ENCODE peak calls at places on chromosomes 13 and 19, in seven cellular contexts. C, B, G, Z, I, E and L are unnamed samples.

GRCh38 chr13:21579754-21580316 is 24.1 kb downstream of the MICU2 start:
- DNase-seq in C (no peak), B (peak; percentile 19), G (no peak), Z (no peak), I (no peak), E (no peak), L (no peak)

GRCh38 chr13:99436686-99437416 is 64.4 kb upstream of the TM9SF2 start:
- DNase-seq in C (peak; percentile 75), B (no peak), G (peak; percentile 86), Z (no peak), I (peak; percentile 64), E (peak; percentile 68), L (no peak)

GRCh38 chr19:52941941-52942370 is 18.7 kb upstream of the ZNF888 start:
- DNase-seq in C (peak; percentile 23), B (no peak), G (peak; percentile 25), Z (no peak), I (no peak), E (no peak), L (no peak)

GRCh38 chr19:325937-326565 is 18.5 kb downstream of the MIER2 start:
- DNase-seq in C (no peak), B (no peak), G (no peak), Z (no peak), I (no peak), E (no peak), L (no peak)

GRCh38 chr13:20499986-20500385 is 25.7 kb downstream of the CRYL1 start:
- DNase-seq in C (no peak), B (no peak), G (no peak), Z (no peak), I (no peak), E (no peak), L (no peak)

GRCh38 chr13:106619688-106620555 is 52.0 kb upstream of the ARGLU1 start:
- DNase-seq in C (peak; percentile 45), B (peak; percentile 2), G (peak; percentile 70), Z (peak; percentile 24), I (peak; percentile 40), E (peak; percentile 17), L (peak; percentile 4)

GRCh38 chr13:107185889-107186288 is 618.0 kb upstream of the ARGLU1 start:
- DNase-seq in C (no peak), B (no peak), G (no peak), Z (no peak), I (no peak), E (no peak), L (no peak)

GRCh38 chr13:53783466-53783865 is 754.9 kb downstream of the OLFM4 start:
- DNase-seq in C (no peak), B (no peak), G (no peak), Z (no peak), I (no peak), E (no peak), L (no peak)

GRCh38 chr13:90386090-90386489 is 961.4 kb upstream of the MIR17HG start:
- DNase-seq in C (no peak), B (no peak), G (no peak), Z (no peak), I (no peak), E (no peak), L (no peak)

GRCh38 chr19:58218899-58219298 is 9.8 kb upstream of the ZNF544 start:
- DNase-seq in C (peak; percentile 35), B (no peak), G (peak; percentile 41), Z (no peak), I (peak; percentile 8), E (no peak), L (no peak)

GRCh38 chr19:18470153-18470552 is 32.2 kb upstream of the ISYNA1 start:
- DNase-seq in C (peak; percentile 76), B (no peak), G (peak; percentile 75), Z (peak; percentile 48), I (peak; percentile 55), E (no peak), L (no peak)

GRCh38 chr13:72808917-72809500 is 27.1 kb downstream of the PIBF1 start:
- DNase-seq in C (peak; percentile 12), B (no peak), G (peak; percentile 14), Z (no peak), I (peak; percentile 9), E (no peak), L (no peak)

GRCh38 chr13:34591801-34592454 is 350.1 kb upstream of the NBEA start:
- DNase-seq in C (no peak), B (no peak), G (no peak), Z (no peak), I (no peak), E (no peak), L (no peak)

GRCh38 chr19:45657520-45658163 is 10.4 kb upstream of the GIPR start:
- DNase-seq in C (peak; percentile 22), B (no peak), G (peak; percentile 46), Z (no peak), I (peak; percentile 47), E (no peak), L (no peak)

GRCh38 chr19:5352229-5352763 is 11.7 kb upstream of the PTPRS start:
- DNase-seq in C (no peak), B (no peak), G (no peak), Z (no peak), I (no peak), E (no peak), L (no peak)

GRCh38 chr13:26601669-26602068 is 44.2 kb downstream of the WASF3 start:
- DNase-seq in C (no peak), B (peak; percentile 15), G (peak; percentile 53), Z (no peak), I (no peak), E (no peak), L (no peak)

GRCh38 chr13:99528547-99528946 is 27.3 kb downstream of the TM9SF2 start:
- DNase-seq in C (no peak), B (no peak), G (no peak), Z (peak; percentile 21), I (peak; percentile 17), E (no peak), L (no peak)

GRCh38 chr13:23322353-23323336 is 110.9 kb downstream of the SACS start:
- DNase-seq in C (no peak), B (no peak), G (no peak), Z (no peak), I (no peak), E (no peak), L (no peak)

GRCh38 chr19:10450853-10451609 is 30.7 kb downstream of the PDE4A start:
- DNase-seq in C (peak; percentile 97), B (no peak), G (peak; percentile 58), Z (peak; percentile 41), I (no peak), E (peak; percentile 31), L (no peak)

GRCh38 chr13:91158015-91158390 is 189.5 kb upstream of the MIR17HG start:
- DNase-seq in C (no peak), B (no peak), G (no peak), Z (no peak), I (no peak), E (no peak), L (no peak)

GRCh38 chr13:32666990-32667571 is 80.8 kb downstream of the PDS5B start:
- DNase-seq in C (no peak), B (no peak), G (no peak), Z (no peak), I (no peak), E (no peak), L (no peak)

GRCh38 chr13:32663660-32664059 is 77.4 kb downstream of the PDS5B start:
- DNase-seq in C (no peak), B (no peak), G (no peak), Z (no peak), I (peak; percentile 68), E (no peak), L (no peak)

GRCh38 chr13:32674503-32674902 is 88.3 kb downstream of the PDS5B start:
- DNase-seq in C (no peak), B (no peak), G (no peak), Z (no peak), I (no peak), E (no peak), L (no peak)

GRCh38 chr13:32669030-32669646 is 82.9 kb downstream of the PDS5B start:
- DNase-seq in C (peak; percentile 27), B (no peak), G (peak; percentile 36), Z (no peak), I (peak; percentile 53), E (no peak), L (no peak)
- TF ChIP-seq TAF1 in C (no peak), B (no peak), G (no peak), Z (no peak), I (no peak), E (no peak), L (no peak)

GRCh38 chr13:27917121-27917947 is 2.5 kb upstream of the PDX1 start:
- DNase-seq in C (no peak), B (no peak), G (no peak), Z (no peak), I (no peak), E (no peak), L (peak; percentile 21)
- TF ChIP-seq TAF1 in C (no peak), B (no peak), G (no peak), Z (no peak), I (no peak), E (no peak), L (no peak)

DNA sequence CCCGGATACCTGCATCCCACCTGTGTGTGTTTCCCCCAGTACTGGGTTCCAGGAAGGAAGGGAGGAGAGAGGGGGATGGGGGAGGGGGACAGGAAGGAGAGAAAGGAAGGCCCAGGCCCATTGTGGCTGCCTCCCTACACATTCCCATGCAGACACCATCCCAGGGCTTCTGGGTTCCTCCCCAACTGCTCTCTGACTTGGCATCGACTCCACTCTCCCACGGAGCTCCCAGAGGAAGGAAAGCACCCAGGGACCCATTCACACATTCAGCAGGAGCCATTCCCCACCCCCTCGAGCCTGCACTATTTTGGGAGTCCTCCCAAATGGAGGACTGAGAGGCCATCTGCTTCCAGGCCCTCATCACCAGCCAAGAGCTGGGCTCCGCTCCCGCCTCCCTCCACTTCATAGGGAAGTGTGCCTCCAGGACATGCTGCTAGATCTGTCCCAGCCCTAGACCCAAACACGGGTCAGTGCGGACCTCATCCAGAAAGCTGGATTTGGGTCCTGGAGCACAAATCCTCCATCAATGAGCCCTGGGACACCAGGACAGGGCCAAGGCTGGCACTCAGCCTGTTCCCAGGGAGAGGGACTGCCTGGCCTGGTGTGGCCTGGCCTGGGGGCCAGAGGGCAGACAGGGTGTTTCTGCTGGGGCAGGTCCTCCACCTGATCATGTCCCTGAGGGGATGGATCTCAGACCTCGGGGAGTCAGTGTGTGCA is 13.1 kb downstream of the PRR36 start:
- DNase-seq in C (no peak), B (no peak), G (no peak), Z (no peak), I (no peak), E (no peak), L (no peak)
- TF ChIP-seq TAF1 in C (no peak), B (no peak), G (no peak), Z (no peak), I (no peak), E (no peak), L (no peak)

DNA sequence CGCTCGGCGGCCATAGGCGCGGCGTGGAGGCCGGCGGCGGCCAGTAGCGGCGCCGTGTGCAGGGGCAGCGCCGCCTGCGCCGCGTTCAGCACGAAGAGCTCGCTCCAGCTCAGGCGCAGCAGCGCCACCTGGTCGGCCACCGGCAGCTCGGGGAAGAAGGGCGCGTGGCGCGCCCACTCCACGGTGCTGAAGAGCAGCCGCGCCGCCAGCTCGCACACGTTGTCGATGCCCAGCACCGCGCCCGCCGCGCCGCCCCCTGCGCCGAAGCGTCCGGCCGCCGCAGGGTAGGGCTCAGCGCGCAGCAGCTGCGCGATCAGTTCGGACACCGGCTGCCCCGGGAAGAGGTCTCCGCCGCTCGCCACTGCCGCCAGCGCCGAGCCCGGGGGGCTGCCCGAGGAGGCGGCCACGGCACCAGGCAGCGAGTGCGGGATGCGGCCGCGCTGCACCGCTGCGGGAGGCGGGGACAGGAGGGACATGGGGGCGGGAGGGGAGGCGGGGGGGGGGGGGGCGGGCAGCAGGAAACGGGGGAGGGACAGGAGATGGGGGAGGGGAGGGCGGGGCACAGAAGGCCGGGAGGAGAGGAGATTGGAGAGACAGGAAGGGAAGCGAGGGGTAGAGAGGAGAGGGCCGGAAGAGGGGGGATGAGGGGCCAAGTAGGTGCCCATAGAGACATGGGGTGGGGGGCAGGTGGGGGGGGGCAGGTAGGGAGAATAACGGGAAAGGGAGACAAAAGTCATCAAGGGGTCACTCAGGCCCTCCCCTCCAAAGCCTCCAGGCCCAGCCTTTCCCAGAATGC is 9.8 kb downstream of the OCEL1 start:
- DNase-seq in C (peak; percentile 85), B (no peak), G (peak; percentile 90), Z (peak; percentile 73), I (no peak), E (no peak), L (peak; percentile 71)
- TF ChIP-seq TAF1 in C (peak; percentile 64), B (no peak), G (peak; percentile 5), Z (no peak), I (no peak), E (peak; percentile 67), L (no peak)